ENCODE peak calls at places on chromosomes 4 and X, in six cellular contexts. S is H1, J is IMR-90, R is mesenchymal stem cell, C is H9, K is trophoblast cell. E is an unnamed sample.

GRCh38 chr4:118776166-118776954 is 59.6 kb downstream of the SEC24D start:
- DNase-seq in S (no peak), C (no peak), K (peak; percentile 90), J (peak; percentile 70), R (peak; percentile 64), E (no peak)

GRCh38 chr4:86033171-86033570 is 326.7 kb downstream of the MAPK10 start:
- DNase-seq in R (peak; percentile 81), C (no peak), S (no peak), K (no peak), J (peak; percentile 41), E (no peak)

GRCh38 chr4:113397114-113397701 is 347.8 kb downstream of the ANK2 start:
- DNase-seq in R (peak; percentile 14), S (no peak), K (no peak), J (peak; percentile 82), C (no peak), E (no peak)

GRCh38 chr4:169252339-169253086 is 18.2 kb downstream of the SH3RF1 start:
- DNase-seq in K (no peak), J (peak; percentile 51), S (no peak), C (no peak), R (no peak), E (no peak)

GRCh38 chr4:151114986-151115385 is 15.6 kb downstream of the RPS3A start:
- DNase-seq in S (no peak), C (no peak), J (peak; percentile 29), K (no peak), R (no peak), E (no peak)

GRCh38 chr4:153532636-153533035 is 66.5 kb downstream of the TMEM131L start:
- DNase-seq in C (no peak), S (no peak), K (no peak), J (no peak), R (no peak), E (no peak)

GRCh38 chrX:40460926-40461325 is 119.8 kb upstream of the ATP6AP2 start:
- DNase-seq in J (no peak), C (no peak), S (no peak), R (no peak), K (no peak), E (no peak)

GRCh38 chr4:108535757-108536156 is 84.6 kb upstream of the RPL34 start:
- DNase-seq in R (no peak), S (no peak), J (no peak), C (no peak), K (no peak), E (no peak)

GRCh38 chr4:76600447-76600846 is 165.4 kb downstream of the SHROOM3 start:
- DNase-seq in S (no peak), K (peak; percentile 73), R (no peak), J (no peak), C (no peak), E (no peak)

GRCh38 chr4:186029731-186030421 is 39.1 kb upstream of the TLR3 start:
- DNase-seq in C (no peak), J (peak; percentile 5), K (no peak), S (no peak), R (peak; percentile 45), E (peak; percentile 80)

GRCh38 chrX:49760288-49760885 is 64.6 kb upstream of the PAGE1 start:
- DNase-seq in R (no peak), C (no peak), S (no peak), K (no peak), J (no peak), E (no peak)

GRCh38 chr4:168560184-168560834 is 63.5 kb downstream of the PALLD start:
- DNase-seq in K (peak; percentile 83), S (no peak), J (peak; percentile 70), R (no peak), C (no peak), E (no peak)

GRCh38 chrX:151019837-151020236 is 36.7 kb downstream of the HMGB3 start:
- DNase-seq in C (no peak), R (peak; percentile 10), K (peak; percentile 48), J (peak; percentile 46), S (no peak), E (no peak)

GRCh38 chr4:165588534-165589310 is 209.9 kb downstream of the CPE start:
- DNase-seq in S (no peak), K (no peak), C (no peak), J (no peak), R (no peak), E (no peak)

GRCh38 chr4:80036949-80037348 is 36.1 kb downstream of the ANTXR2 start:
- DNase-seq in J (peak; percentile 77), K (peak; percentile 69), C (no peak), R (peak; percentile 88), S (no peak), E (no peak)

GRCh38 chr4:11297201-11297600 is 131.5 kb downstream of the HS3ST1 start:
- DNase-seq in J (no peak), C (no peak), R (no peak), K (no peak), S (no peak), E (no peak)

GRCh38 chrX:119375561-119375960 is 23.6 kb upstream of the SLC25A43 start:
- DNase-seq in C (no peak), J (no peak), S (no peak), R (no peak), K (no peak), E (no peak)

GRCh38 chrX:106898462-106898861 is 4.7 kb downstream of the RIPPLY1 start:
- DNase-seq in C (no peak), R (peak; percentile 67), J (peak; percentile 53), S (no peak), K (peak; percentile 84), E (peak; percentile 40)

GRCh38 chr4:41070516-41071281 is 143.6 kb downstream of the APBB2 start:
- DNase-seq in S (no peak), R (peak; percentile 30), C (no peak), J (peak; percentile 9), K (no peak), E (no peak)

GRCh38 chrX:96684339-96685204 is at the start of gene DIAPH2:
- DNase-seq in J (peak; percentile 75), S (peak; percentile 38), C (peak; percentile 90), K (peak; percentile 86), R (peak; percentile 84), E (peak; percentile 39)

GRCh38 chr4:74431113-74431826 is 13.7 kb upstream of the AREG start:
- DNase-seq in K (no peak), J (no peak), S (no peak), C (no peak), R (peak; percentile 60), E (no peak)

GRCh38 chrX:153245288-153245731 is 66.2 kb downstream of the MAGEA1 start:
- DNase-seq in S (no peak), K (no peak), J (no peak), R (peak; percentile 0), C (peak; percentile 37), E (peak; percentile 61)

DNA sequence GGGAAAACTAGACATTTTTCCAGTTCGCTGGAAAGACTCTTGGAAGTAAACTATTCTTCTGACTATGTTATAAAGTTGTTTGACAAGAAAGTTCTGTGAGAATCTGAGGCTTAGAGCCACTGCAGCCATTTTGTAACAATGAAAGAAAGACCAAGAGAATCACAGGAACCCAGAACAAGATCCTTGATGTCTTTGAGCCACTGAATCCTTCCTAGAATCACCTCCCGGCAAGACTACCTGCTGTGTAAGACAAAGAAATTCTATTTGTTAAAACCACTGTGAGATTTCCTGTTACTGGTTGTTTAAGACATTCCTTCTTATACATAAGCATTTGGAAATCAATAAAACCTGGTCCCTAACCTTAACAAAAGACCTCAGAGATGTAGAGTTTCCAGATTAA is 175.7 kb upstream of the RASGEF1B start:
- DNase-seq in K (no peak), S (no peak), J (no peak), C (peak; percentile 29), R (no peak), E (no peak)
- H2BK120ac ChIP-seq in K (no peak overlapping the region), S (no peak overlapping the region), J (no peak overlapping the region), C (no peak overlapping the region), R (no peak overlapping the region), E (no peak overlapping the region)

GRCh38 chrX:15616531-15616930 is 15.8 kb upstream of the ACE2 start:
- DNase-seq in K (no peak), R (peak; percentile 43), S (no peak), J (no peak), C (no peak), E (no peak)
- H3K14ac ChIP-seq in K (no peak overlapping the region), R (no peak overlapping the region), S (no peak overlapping the region), J (no peak overlapping the region), C (no peak overlapping the region), E (no peak overlapping the region)

GRCh38 chr4:173937871-173938270 is 345.6 kb downstream of the FBXO8 start:
- DNase-seq in J (no peak), S (no peak), K (no peak), C (no peak), R (peak; percentile 46), E (no peak)
- H2BK120ac ChIP-seq in J (no peak overlapping the region), S (no peak overlapping the region), K (no peak overlapping the region), C (no peak overlapping the region), R (no peak overlapping the region), E (no peak overlapping the region)

DNA sequence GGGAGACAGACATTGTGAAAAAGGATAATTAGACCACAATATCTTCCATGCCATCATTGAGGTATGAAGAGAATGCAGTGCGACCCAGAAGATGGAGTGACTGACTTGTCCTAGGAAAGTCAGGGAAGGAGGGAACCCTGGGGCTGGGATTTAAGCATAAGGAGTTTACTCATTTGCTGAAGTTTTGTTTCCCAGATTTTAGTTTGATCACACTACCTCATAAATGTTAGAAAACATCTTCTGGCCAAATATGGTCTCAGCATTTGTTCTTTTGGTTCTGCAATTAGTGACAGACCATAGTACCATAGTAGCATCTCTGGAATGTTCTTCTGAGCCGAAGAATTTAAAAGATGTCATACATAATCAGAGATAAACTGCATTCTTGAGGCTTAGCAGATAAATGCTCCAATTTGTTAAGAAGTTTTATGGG is 96.5 kb upstream of the PGRMC2 start:
- DNase-seq in K (peak; percentile 83), J (peak; percentile 75), C (no peak), S (no peak), R (peak; percentile 66), E (no peak)
- H3K14ac ChIP-seq in K (no peak overlapping the region), J (peak overlapping the region; percentile 73), C (no peak overlapping the region), S (no peak overlapping the region), R (no peak overlapping the region), E (no peak overlapping the region)

DNA sequence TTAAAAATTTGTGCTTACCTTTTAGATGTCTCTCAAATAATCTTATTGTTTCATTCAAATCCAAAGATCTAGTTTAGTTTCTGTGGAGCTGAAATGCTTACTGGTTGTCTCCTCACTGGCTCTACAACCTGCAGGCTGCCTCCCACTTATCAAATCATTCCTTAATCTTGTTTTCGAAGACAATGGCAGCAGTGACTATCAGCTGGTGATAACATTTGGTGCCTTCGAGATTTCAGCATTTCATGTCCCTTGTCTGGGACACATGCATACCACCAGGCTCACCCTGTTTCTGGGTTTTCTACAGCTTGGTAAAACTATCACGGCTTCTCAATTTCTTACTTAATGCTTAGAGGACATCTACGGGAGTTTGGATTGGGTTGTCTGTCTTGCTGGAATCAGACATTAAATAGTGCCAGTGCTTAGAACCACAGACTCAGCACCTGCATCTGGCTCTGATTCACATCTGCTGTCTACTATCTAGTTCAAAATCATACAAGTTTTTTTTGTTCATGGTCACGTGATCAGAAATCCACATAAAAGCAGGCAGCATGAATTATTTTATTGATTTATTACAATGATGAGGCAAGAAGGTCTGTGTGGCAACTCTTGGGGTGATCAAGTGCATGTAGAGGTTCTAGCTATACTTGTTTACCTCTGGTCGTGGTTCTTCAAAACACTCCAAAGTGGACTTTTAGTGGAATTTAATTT is 32.0 kb upstream of the SMARCAD1 start:
- DNase-seq in R (no peak), S (no peak), C (no peak), K (no peak), J (no peak), E (no peak)
- H2BK120ac ChIP-seq in R (no peak overlapping the region), S (no peak overlapping the region), C (no peak overlapping the region), K (no peak overlapping the region), J (no peak overlapping the region), E (no peak overlapping the region)

E was measured in neuronal stem cell.